ENCODE peak calls at places on chromosomes 2 and 18, in four cellular contexts. One of them, this sample, is unnamed.

GRCh38 chr2:36459725-36460137 is 104.2 kb downstream of the CRIM1 start:
- DNase-seq in foreskin keratinocyte: peak
- DNase-seq in WERI-Rb-1: peak
- DNase-seq in IMR-90: peak
- DNase-seq in this sample: no peak

GRCh38 chr2:210663574-210663973 is 107.2 kb downstream of the CPS1 start:
- DNase-seq in foreskin keratinocyte: peak
- DNase-seq in WERI-Rb-1: peak
- DNase-seq in IMR-90: peak
- DNase-seq in this sample: no peak

GRCh38 chr2:160271166-160272086 is 71.4 kb upstream of the ITGB6 start:
- DNase-seq in foreskin keratinocyte: no peak
- DNase-seq in WERI-Rb-1: no peak
- DNase-seq in IMR-90: no peak
- DNase-seq in this sample: no peak

GRCh38 chr2:64222351-64222750 is 78.1 kb upstream of the PELI1 start:
- DNase-seq in foreskin keratinocyte: peak
- DNase-seq in WERI-Rb-1: no peak
- DNase-seq in IMR-90: peak
- DNase-seq in this sample: no peak

GRCh38 chr2:221572821-221573429 is 821 bp upstream of the EPHA4 start:
- DNase-seq in foreskin keratinocyte: peak
- DNase-seq in WERI-Rb-1: peak
- DNase-seq in IMR-90: peak
- DNase-seq in this sample: no peak

GRCh38 chr2:45283764-45284620 is 274.7 kb upstream of the SIX2 start:
- DNase-seq in foreskin keratinocyte: peak
- DNase-seq in WERI-Rb-1: no peak
- DNase-seq in IMR-90: peak
- DNase-seq in this sample: peak

GRCh38 chr2:776038-776437 is 98.8 kb upstream of the TMEM18 start:
- DNase-seq in foreskin keratinocyte: no peak
- DNase-seq in WERI-Rb-1: no peak
- DNase-seq in IMR-90: no peak
- DNase-seq in this sample: no peak

GRCh38 chr2:112794131-112794733 is 9.9 kb upstream of the IL1A start:
- DNase-seq in foreskin keratinocyte: peak
- DNase-seq in WERI-Rb-1: no peak
- DNase-seq in IMR-90: peak
- DNase-seq in this sample: peak

GRCh38 chr2:148096012-148096411 is 75.1 kb downstream of the MBD5 start:
- DNase-seq in foreskin keratinocyte: peak
- DNase-seq in WERI-Rb-1: no peak
- DNase-seq in IMR-90: peak
- DNase-seq in this sample: no peak

GRCh38 chr2:200800458-200800857 is 11.3 kb upstream of the BZW1 start:
- DNase-seq in foreskin keratinocyte: no peak
- DNase-seq in WERI-Rb-1: no peak
- DNase-seq in IMR-90: no peak
- DNase-seq in this sample: no peak

GRCh38 chr2:39723946-39724827 is 54.9 kb downstream of the THUMPD2 start:
- DNase-seq in foreskin keratinocyte: no peak
- DNase-seq in WERI-Rb-1: no peak
- DNase-seq in IMR-90: no peak
- DNase-seq in this sample: no peak

GRCh38 chr18:79525556-79526467 is 130.1 kb downstream of the NFATC1 start:
- DNase-seq in foreskin keratinocyte: peak
- DNase-seq in WERI-Rb-1: no peak
- DNase-seq in IMR-90: no peak
- DNase-seq in this sample: no peak

GRCh38 chr18:21513741-21514140 is 86.8 kb downstream of the ESCO1 start:
- DNase-seq in foreskin keratinocyte: no peak
- DNase-seq in WERI-Rb-1: no peak
- DNase-seq in IMR-90: no peak
- DNase-seq in this sample: no peak

GRCh38 chr18:26133652-26134051 is at the start of gene PSMA8:
- DNase-seq in foreskin keratinocyte: no peak
- DNase-seq in WERI-Rb-1: no peak
- DNase-seq in IMR-90: no peak
- DNase-seq in this sample: no peak

GRCh38 chr2:70830333-70830732 is 5.3 kb downstream of the CD207 start:
- DNase-seq in foreskin keratinocyte: no peak
- DNase-seq in WERI-Rb-1: no peak
- DNase-seq in IMR-90: no peak
- DNase-seq in this sample: no peak

GRCh38 chr2:183541766-183542165 is 417.5 kb downstream of the NUP35 start:
- DNase-seq in foreskin keratinocyte: peak
- DNase-seq in WERI-Rb-1: no peak
- DNase-seq in IMR-90: no peak
- DNase-seq in this sample: peak

GRCh38 chr18:9869713-9870430 is 15.9 kb upstream of the TXNDC2 start:
- DNase-seq in foreskin keratinocyte: peak
- DNase-seq in WERI-Rb-1: no peak
- DNase-seq in IMR-90: peak
- DNase-seq in this sample: no peak

GRCh38 chr2:66236816-66237469 is 198.0 kb upstream of the MEIS1 start:
- DNase-seq in foreskin keratinocyte: no peak
- DNase-seq in WERI-Rb-1: no peak
- DNase-seq in IMR-90: peak
- DNase-seq in this sample: no peak

GRCh38 chr2:10378189-10378588 is 69.9 kb downstream of the ODC1 start:
- DNase-seq in foreskin keratinocyte: no peak
- DNase-seq in WERI-Rb-1: no peak
- DNase-seq in IMR-90: no peak
- DNase-seq in this sample: no peak

GRCh38 chr2:187618813-187619212 is 64.6 kb upstream of the TFPI start:
- DNase-seq in foreskin keratinocyte: peak
- DNase-seq in WERI-Rb-1: no peak
- DNase-seq in IMR-90: peak
- DNase-seq in this sample: no peak

GRCh38 chr2:101628050-101628392 is 69.5 kb upstream of the MAP4K4 start:
- DNase-seq in foreskin keratinocyte: no peak
- DNase-seq in WERI-Rb-1: no peak
- DNase-seq in IMR-90: no peak
- DNase-seq in this sample: no peak

GRCh38 chr18:27750014-27750413 is 426.9 kb downstream of the CDH2 start:
- DNase-seq in foreskin keratinocyte: peak
- DNase-seq in WERI-Rb-1: peak
- DNase-seq in IMR-90: peak
- DNase-seq in this sample: peak

GRCh38 chr18:46182633-46183401 is 78.6 kb downstream of the HAUS1 start:
- DNase-seq in foreskin keratinocyte: no peak
- DNase-seq in WERI-Rb-1: no peak
- DNase-seq in IMR-90: peak
- DNase-seq in this sample: no peak

GRCh38 chr2:234459401-234460009 is 37.4 kb downstream of the ARL4C start:
- DNase-seq in foreskin keratinocyte: no peak
- DNase-seq in WERI-Rb-1: no peak
- DNase-seq in IMR-90: no peak
- DNase-seq in this sample: no peak

GRCh38 chr2:164182116-164182637 is 439.1 kb downstream of the GRB14 start:
- DNase-seq in foreskin keratinocyte: peak
- DNase-seq in WERI-Rb-1: no peak
- DNase-seq in IMR-90: no peak
- DNase-seq in this sample: no peak

GRCh38 chr18:70490008-70490933 is 201.4 kb downstream of the SOCS6 start:
- DNase-seq in foreskin keratinocyte: peak
- DNase-seq in WERI-Rb-1: peak
- DNase-seq in IMR-90: peak
- DNase-seq in this sample: no peak

GRCh38 chr2:224442092-224442999 is 40.4 kb upstream of the FAM124B start:
- DNase-seq in foreskin keratinocyte: no peak
- DNase-seq in WERI-Rb-1: no peak
- DNase-seq in IMR-90: no peak
- DNase-seq in this sample: no peak

GRCh38 chr18:10374615-10375295 is 79.7 kb upstream of the APCDD1 start:
- DNase-seq in foreskin keratinocyte: peak
- DNase-seq in WERI-Rb-1: no peak
- DNase-seq in IMR-90: no peak
- DNase-seq in this sample: peak

GRCh38 chr18:62325806-62326645 is 916 bp downstream of the TNFRSF11A start:
- DNase-seq in foreskin keratinocyte: no peak
- DNase-seq in WERI-Rb-1: peak
- DNase-seq in IMR-90: peak
- DNase-seq in this sample: no peak

GRCh38 chr2:30931841-30932407 is 124.7 kb upstream of the CAPN13 start:
- DNase-seq in foreskin keratinocyte: no peak
- DNase-seq in WERI-Rb-1: no peak
- DNase-seq in IMR-90: no peak
- DNase-seq in this sample: no peak

GRCh38 chr18:10457798-10458197 is 3.4 kb downstream of the APCDD1 start:
- DNase-seq in foreskin keratinocyte: no peak
- DNase-seq in WERI-Rb-1: no peak
- DNase-seq in IMR-90: peak
- DNase-seq in this sample: no peak

GRCh38 chr18:9082763-9083510 is 19.6 kb upstream of the NDUFV2 start:
- DNase-seq in foreskin keratinocyte: no peak
- DNase-seq in WERI-Rb-1: no peak
- DNase-seq in IMR-90: no peak
- DNase-seq in this sample: no peak

GRCh38 chr2:238471-239268 is 25.2 kb downstream of the SH3YL1 start:
- DNase-seq in foreskin keratinocyte: no peak
- DNase-seq in WERI-Rb-1: no peak
- DNase-seq in IMR-90: peak
- DNase-seq in this sample: no peak

GRCh38 chr2:26946841-26947784 is 23.3 kb upstream of the MAPRE3 start:
- DNase-seq in foreskin keratinocyte: no peak
- DNase-seq in WERI-Rb-1: no peak
- DNase-seq in IMR-90: peak
- DNase-seq in this sample: no peak

DNA sequence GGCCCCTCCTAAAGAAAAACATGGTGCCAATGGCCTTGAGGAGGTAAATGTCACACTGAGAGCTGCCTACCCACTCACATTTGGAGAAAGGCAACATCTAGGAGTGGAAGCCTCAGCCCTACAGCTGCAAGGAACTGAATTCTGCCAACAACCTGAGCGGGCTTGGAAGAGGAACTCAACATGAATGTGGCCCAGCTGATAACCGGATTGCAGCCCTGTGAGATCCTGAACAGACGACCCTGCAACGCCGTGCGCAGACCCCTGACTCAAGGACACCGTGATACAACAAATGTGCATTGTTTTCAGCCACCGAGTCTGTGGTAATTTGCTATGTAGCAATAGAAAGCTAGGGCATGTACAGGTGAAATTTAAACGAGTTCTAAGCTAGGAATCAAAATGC is 99.4 kb downstream of the MYOM1 start:
- DNase-seq in foreskin keratinocyte: no peak
- DNase-seq in WERI-Rb-1: no peak
- DNase-seq in IMR-90: no peak
- DNase-seq in this sample: no peak
- H3K27ac ChIP-seq in foreskin keratinocyte: no peak
- H3K27ac ChIP-seq in WERI-Rb-1: no peak
- H3K27ac ChIP-seq in IMR-90: no peak
- H3K27ac ChIP-seq in this sample: peak

GRCh38 chr2:217906787-217907186 is 96.0 kb downstream of the TNS1 start:
- DNase-seq in foreskin keratinocyte: no peak
- DNase-seq in WERI-Rb-1: no peak
- DNase-seq in IMR-90: no peak
- DNase-seq in this sample: no peak
- H3K27ac ChIP-seq in foreskin keratinocyte: no peak
- H3K27ac ChIP-seq in WERI-Rb-1: no peak
- H3K27ac ChIP-seq in IMR-90: no peak
- H3K27ac ChIP-seq in this sample: no peak

GRCh38 chr2:47699533-47700215 is 83.3 kb upstream of the MSH6 start:
- DNase-seq in foreskin keratinocyte: no peak
- DNase-seq in WERI-Rb-1: no peak
- DNase-seq in IMR-90: no peak
- DNase-seq in this sample: no peak

GRCh38 chr2:47696478-47696831 is 86.5 kb upstream of the MSH6 start:
- DNase-seq in foreskin keratinocyte: no peak
- DNase-seq in WERI-Rb-1: no peak
- DNase-seq in IMR-90: no peak
- DNase-seq in this sample: no peak

GRCh38 chr2:47697000-47697601 is 85.8 kb upstream of the MSH6 start:
- DNase-seq in foreskin keratinocyte: no peak
- DNase-seq in WERI-Rb-1: no peak
- DNase-seq in IMR-90: no peak
- DNase-seq in this sample: no peak

GRCh38 chr2:47690132-47690531 is 92.8 kb upstream of the MSH6 start:
- DNase-seq in foreskin keratinocyte: no peak
- DNase-seq in WERI-Rb-1: no peak
- DNase-seq in IMR-90: no peak
- DNase-seq in this sample: no peak

DNA sequence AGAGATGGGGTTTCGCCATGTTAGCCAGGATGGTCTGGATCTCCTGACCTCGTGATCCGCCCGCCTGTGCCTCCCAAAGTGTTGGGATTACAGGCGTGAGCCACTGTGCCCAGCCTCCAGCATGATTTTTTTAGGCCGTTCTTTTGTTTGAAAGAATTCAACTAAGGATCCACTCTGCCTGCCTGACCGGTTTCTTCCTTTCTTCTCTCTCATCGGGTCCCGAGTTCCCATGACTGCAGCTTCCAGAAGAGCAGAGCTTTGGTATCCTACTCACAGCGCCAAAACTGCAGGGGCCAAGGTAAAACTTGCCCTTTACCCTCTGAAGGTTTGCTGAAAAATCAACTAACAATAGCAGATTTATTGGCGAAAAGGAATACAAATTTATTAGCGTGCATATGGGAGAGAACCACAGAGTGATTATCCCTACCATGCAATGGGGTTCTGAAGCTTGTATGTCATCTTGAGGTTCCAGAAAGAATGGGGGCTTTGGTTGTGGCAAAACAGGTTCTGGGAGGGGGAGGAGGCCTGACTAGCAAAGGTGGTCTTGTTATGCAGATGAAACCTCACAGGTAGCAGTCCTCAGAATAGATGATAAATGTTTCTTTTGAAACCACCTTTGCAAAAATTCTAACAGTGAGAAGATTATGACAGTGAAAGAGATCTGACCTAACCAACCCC is 87.0 kb upstream of the MSH6 start:
- DNase-seq in foreskin keratinocyte: no peak
- DNase-seq in WERI-Rb-1: no peak
- DNase-seq in IMR-90: no peak
- DNase-seq in this sample: no peak
- H3K27ac ChIP-seq in foreskin keratinocyte: no peak
- H3K27ac ChIP-seq in WERI-Rb-1: no peak
- H3K27ac ChIP-seq in IMR-90: no peak
- H3K27ac ChIP-seq in this sample: no peak

GRCh38 chr2:127217470-127218325 is 2.4 kb downstream of the CYP27C1 start:
- DNase-seq in foreskin keratinocyte: peak
- DNase-seq in WERI-Rb-1: no peak
- DNase-seq in IMR-90: no peak
- DNase-seq in this sample: peak
- H3K27ac ChIP-seq in foreskin keratinocyte: peak
- H3K27ac ChIP-seq in WERI-Rb-1: no peak
- H3K27ac ChIP-seq in IMR-90: no peak
- H3K27ac ChIP-seq in this sample: peak

DNA sequence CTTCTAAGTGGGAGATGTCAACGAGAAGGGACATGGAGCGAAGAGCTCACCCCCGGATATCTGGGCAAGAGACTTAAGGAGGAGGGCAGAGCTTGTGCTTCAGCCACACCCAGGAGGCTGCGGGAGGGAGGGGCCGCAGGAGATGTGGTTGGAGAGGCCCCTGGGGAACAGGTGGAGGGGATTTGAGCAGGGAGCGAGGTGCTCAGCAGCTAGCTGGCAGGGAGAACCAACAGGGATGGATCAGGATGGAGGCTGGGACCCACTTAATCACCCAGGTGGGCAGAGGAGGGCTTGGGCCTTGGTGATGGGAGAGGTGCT is 78.3 kb downstream of the MBP start:
- DNase-seq in foreskin keratinocyte: no peak
- DNase-seq in WERI-Rb-1: peak
- DNase-seq in IMR-90: no peak
- DNase-seq in this sample: no peak
- H3K27ac ChIP-seq in foreskin keratinocyte: no peak
- H3K27ac ChIP-seq in WERI-Rb-1: no peak
- H3K27ac ChIP-seq in IMR-90: peak
- H3K27ac ChIP-seq in this sample: peak

This sample was measured in epithelial cell of prostate.